ENCODE peak calls at places on chromosomes 3 and 15, in ten cellular contexts. K is esophagus muscularis mucosa; M is mesendoderm; S is CD8-positive, alpha-beta memory T cell; X is endodermal cell; P is aorta; H is GM23338; G is thoracic aorta; Q is right cardiac atrium; A is osteoblast. R is an unnamed sample. For H3K4me1, the result is how much of the 10 kb centered on the place peaks cover.

GRCh38 chr15:40267670-40268069 is 15.2 kb downstream of the ANKRD63 start:
- DNase-seq in K (no peak), M (no peak), S (no peak), X (no peak), P (no peak), H (no peak), G (no peak), Q (peak), A (no peak), R (no peak)

GRCh38 chr3:140117111-140117526 is 182.1 kb downstream of the CLSTN2 start:
- DNase-seq in K (no peak), M (peak), S (no peak), X (no peak), P (no peak), H (peak), G (no peak), Q (no peak), A (no peak), R (no peak)

GRCh38 chr3:195150194-195151118 is 120.5 kb downstream of the XXYLT1 start:
- DNase-seq in K (no peak), M (peak), S (no peak), X (peak), P (peak), H (peak), G (peak), Q (peak), A (peak), R (peak)

GRCh38 chr3:146692254-146692653 is 87.1 kb upstream of the PLSCR5 start:
- DNase-seq in K (no peak), M (no peak), S (no peak), X (no peak), P (no peak), H (no peak), G (no peak), Q (no peak), A (no peak), R (no peak)

GRCh38 chr15:96789999-96790398 is 459.5 kb downstream of the NR2F2 start:
- DNase-seq in K (peak), M (no peak), S (no peak), X (no peak), P (no peak), H (no peak), G (no peak), Q (no peak), A (no peak), R (no peak)

GRCh38 chr15:53193149-53193548 is 403.0 kb upstream of the ONECUT1 start:
- DNase-seq in K (no peak), M (peak), S (no peak), X (no peak), P (no peak), H (peak), G (no peak), Q (no peak), A (no peak), R (peak)

GRCh38 chr15:40084657-40085056 is 24.0 kb downstream of the BMF start:
- DNase-seq in K (no peak), M (no peak), S (no peak), X (no peak), P (no peak), H (no peak), G (no peak), Q (no peak), A (no peak), R (no peak)

GRCh38 chr15:65068436-65068835 is 645 bp upstream of the RASL12 start:
- DNase-seq in K (no peak), M (no peak), S (no peak), X (no peak), P (no peak), H (no peak), G (no peak), Q (no peak), A (peak), R (no peak)

GRCh38 chr3:127490271-127491023 is 100.1 kb downstream of the TPRA1 start:
- DNase-seq in K (peak), M (no peak), S (no peak), X (peak), P (no peak), H (no peak), G (no peak), Q (no peak), A (no peak), R (no peak)

GRCh38 chr3:123186695-123187094 is 15.0 kb upstream of the SEC22A start:
- DNase-seq in K (no peak), M (no peak), S (no peak), X (no peak), P (no peak), H (no peak), G (no peak), Q (no peak), A (no peak), R (no peak)

GRCh38 chr3:190533511-190534282 is 19.8 kb downstream of the IL1RAP start:
- DNase-seq in K (no peak), M (no peak), S (no peak), X (no peak), P (peak), H (peak), G (peak), Q (peak), A (peak), R (no peak)

GRCh38 chr3:135240426-135240825 is 445.4 kb downstream of the EPHB1 start:
- DNase-seq in K (no peak), M (peak), S (no peak), X (peak), P (no peak), H (peak), G (no peak), Q (no peak), A (peak), R (no peak)

GRCh38 chr3:47772047-47772446 is 9.6 kb downstream of the SMARCC1 start:
- DNase-seq in K (no peak), M (no peak), S (no peak), X (no peak), P (no peak), H (no peak), G (no peak), Q (no peak), A (peak), R (no peak)

GRCh38 chr3:125148016-125148812 is 64.3 kb downstream of the SLC12A8 start:
- DNase-seq in K (no peak), M (no peak), S (no peak), X (peak), P (no peak), H (no peak), G (no peak), Q (no peak), A (no peak), R (no peak)

GRCh38 chr3:126180477-126181397 is at the start of gene ALDH1L1:
- DNase-seq in K (peak), M (peak), S (no peak), X (peak), P (peak), H (peak), G (peak), Q (peak), A (no peak), R (no peak)

GRCh38 chr3:72481542-72481941 is 366.7 kb downstream of the SHQ1 start:
- DNase-seq in K (no peak), M (no peak), S (no peak), X (no peak), P (no peak), H (no peak), G (no peak), Q (no peak), A (no peak), R (no peak)

GRCh38 chr3:32469151-32469874 is 33.3 kb downstream of the CMTM6 start:
- DNase-seq in K (no peak), M (no peak), S (no peak), X (no peak), P (no peak), H (no peak), G (no peak), Q (no peak), A (peak), R (no peak)

GRCh38 chr15:90557651-90558084 is 27.9 kb downstream of the CRTC3 start:
- DNase-seq in K (no peak), M (no peak), S (no peak), X (no peak), P (peak), H (no peak), G (peak), Q (peak), A (peak), R (peak)

GRCh38 chr15:62841269-62841628 is 201.3 kb upstream of the TPM1 start:
- DNase-seq in K (no peak), M (no peak), S (no peak), X (peak), P (no peak), H (no peak), G (no peak), Q (no peak), A (peak), R (no peak)

GRCh38 chr3:172550347-172550943 is 27.2 kb upstream of the TNFSF10 start:
- DNase-seq in K (no peak), M (no peak), S (no peak), X (no peak), P (no peak), H (no peak), G (no peak), Q (no peak), A (peak), R (no peak)

DNA sequence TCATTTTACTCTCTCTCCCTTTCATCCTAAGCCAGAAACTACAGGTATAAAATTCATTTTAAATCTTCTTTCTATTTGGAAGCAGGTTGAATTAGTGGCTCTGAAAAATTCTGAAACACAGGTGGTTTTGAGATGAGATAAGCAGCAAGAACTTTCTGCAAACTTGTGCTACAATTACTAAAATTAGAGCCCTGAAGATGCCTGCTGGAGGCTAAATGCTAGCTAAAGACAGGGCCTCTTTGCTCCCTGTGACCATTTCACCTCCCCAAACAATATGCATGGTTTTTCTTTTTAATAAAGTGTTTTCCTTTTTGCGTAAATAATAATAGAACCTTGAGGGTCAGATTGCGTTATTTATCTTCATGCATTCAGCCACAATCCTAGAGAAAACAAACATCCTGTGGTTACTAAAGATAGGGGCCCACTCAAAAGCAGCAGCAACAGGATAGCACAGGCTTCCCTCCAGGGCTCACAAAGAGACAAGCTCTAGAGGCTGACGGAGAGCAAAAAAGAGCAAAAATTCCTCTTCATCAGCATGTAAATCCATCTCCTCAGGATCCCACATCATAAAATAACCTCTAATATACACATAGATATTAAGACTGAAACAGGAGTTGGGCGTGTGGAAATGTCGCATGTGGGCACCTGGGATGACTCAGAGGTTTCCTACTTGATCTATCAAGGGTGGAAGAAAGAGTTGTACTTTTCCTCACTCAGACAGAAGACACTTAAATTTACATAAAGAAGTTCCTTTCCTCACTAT is 26.5 kb upstream of the CP start:
- DNase-seq in K (no peak), M (peak), S (no peak), X (no peak), P (no peak), H (peak), G (no peak), Q (no peak), A (no peak), R (no peak)
- H3K4me1 ChIP-seq in K (under half), M (under half), S (under half), X (under half), P (under half), H (half or more), G (under half), Q (under half), A (under half), R (under half)

GRCh38 chr3:63975705-63976104 is 47.6 kb downstream of the PSMD6 start:
- DNase-seq in K (no peak), M (no peak), S (no peak), X (no peak), P (no peak), H (no peak), G (no peak), Q (peak), A (peak), R (no peak)
- H3K4me1 ChIP-seq in K (half or more), M (under half), S (half or more), X (under half), P (under half), H (under half), G (under half), Q (under half), A (under half), R (under half)

DNA sequence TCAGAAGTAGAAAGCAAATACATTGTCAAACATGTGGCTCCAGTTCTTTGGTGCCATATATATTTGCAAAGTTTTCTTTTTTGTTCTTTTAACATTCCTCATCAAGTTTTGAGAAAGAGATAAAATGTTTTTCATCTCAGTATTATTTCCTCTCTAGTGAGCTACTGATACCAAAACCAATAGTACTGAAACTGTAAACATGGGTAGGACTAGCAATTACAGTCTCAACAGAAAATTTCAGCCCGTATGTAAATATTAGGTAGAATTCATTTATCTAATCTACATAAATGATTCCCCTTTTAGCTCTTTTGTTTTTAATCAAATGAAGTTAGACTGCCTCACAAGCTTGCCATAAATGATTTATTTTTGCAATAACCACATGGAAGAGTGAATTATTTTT is 21.4 kb downstream of the SECISBP2L start:
- DNase-seq in K (no peak), M (no peak), S (no peak), X (no peak), P (no peak), H (no peak), G (no peak), Q (no peak), A (no peak), R (no peak)
- H3K4me1 ChIP-seq in K (under half), M (under half), S (under half), X (under half), P (under half), H (under half), G (under half), Q (under half), A (under half), R (under half)

DNA sequence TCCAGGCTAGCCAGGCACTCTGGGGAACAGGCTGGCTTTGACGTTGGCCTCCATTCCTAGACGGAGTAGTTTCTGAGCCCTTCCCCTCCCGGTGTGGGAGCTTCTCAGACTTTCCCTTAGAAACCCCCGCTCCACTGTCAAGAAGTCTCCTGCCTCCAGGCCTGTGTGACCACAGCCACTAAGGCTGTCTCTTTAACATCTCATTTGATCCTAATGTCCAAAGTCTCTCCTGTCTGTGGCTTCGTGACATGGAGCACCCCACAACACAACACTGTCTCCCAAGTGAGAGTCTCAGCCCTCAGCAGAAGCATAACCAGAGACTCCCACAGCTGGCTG is 6.0 kb downstream of the CSRNP1 start:
- DNase-seq in K (no peak), M (no peak), S (no peak), X (no peak), P (no peak), H (no peak), G (no peak), Q (no peak), A (no peak), R (no peak)
- H3K4me1 ChIP-seq in K (half or more), M (under half), S (half or more), X (under half), P (under half), H (half or more), G (half or more), Q (under half), A (half or more), R (under half)

GRCh38 chr3:30343861-30344260 is 262.5 kb upstream of the TGFBR2 start:
- DNase-seq in K (no peak), M (no peak), S (no peak), X (no peak), P (no peak), H (no peak), G (no peak), Q (no peak), A (no peak), R (no peak)

GRCh38 chr3:30344288-30344687 is 262.1 kb upstream of the TGFBR2 start:
- DNase-seq in K (no peak), M (no peak), S (no peak), X (no peak), P (no peak), H (no peak), G (no peak), Q (no peak), A (no peak), R (no peak)

GRCh38 chr3:30347679-30348216 is 258.7 kb upstream of the TGFBR2 start:
- DNase-seq in K (no peak), M (no peak), S (no peak), X (no peak), P (no peak), H (no peak), G (no peak), Q (no peak), A (peak), R (peak)

GRCh38 chr3:30349507-30349906 is 256.9 kb upstream of the TGFBR2 start:
- DNase-seq in K (no peak), M (peak), S (no peak), X (no peak), P (no peak), H (peak), G (no peak), Q (peak), A (no peak), R (no peak)

GRCh38 chr3:30346927-30347320 is 259.5 kb upstream of the TGFBR2 start:
- DNase-seq in K (no peak), M (no peak), S (no peak), X (no peak), P (no peak), H (no peak), G (no peak), Q (no peak), A (no peak), R (no peak)
- H3K4me1 ChIP-seq in K (under half), M (under half), S (under half), X (under half), P (under half), H (under half), G (under half), Q (under half), A (under half), R (under half)

DNA sequence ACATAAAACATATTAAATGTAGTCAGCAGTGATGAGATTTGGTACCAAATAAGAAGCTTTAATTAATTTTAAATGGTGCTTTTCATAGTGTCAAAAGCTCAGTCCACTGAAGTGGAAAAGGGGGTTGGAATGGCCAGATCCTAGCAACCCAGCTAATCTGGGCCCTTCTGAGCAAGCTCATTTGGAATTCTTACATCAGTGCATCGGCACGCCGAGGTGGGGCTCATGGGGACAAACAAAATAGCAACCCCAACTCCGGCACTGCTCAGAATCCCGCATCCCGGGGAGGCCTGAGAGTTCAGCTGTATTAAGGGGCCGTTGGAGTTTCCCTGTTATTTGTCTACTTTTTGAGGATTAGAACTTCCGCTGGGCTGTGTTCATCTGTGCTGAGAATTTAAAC is 526.4 kb downstream of the SOX2 start:
- DNase-seq in K (no peak), M (peak), S (no peak), X (peak), P (no peak), H (peak), G (no peak), Q (peak), A (no peak), R (no peak)
- H3K4me1 ChIP-seq in K (under half), M (under half), S (under half), X (under half), P (under half), H (under half), G (under half), Q (under half), A (under half), R (under half)

GRCh38 chr15:80550219-80550909 is 144.7 kb upstream of the ABHD17C start:
- DNase-seq in K (peak), M (no peak), S (no peak), X (no peak), P (no peak), H (no peak), G (no peak), Q (no peak), A (peak), R (no peak)

GRCh38 chr15:80547264-80547663 is 143.1 kb downstream of the ARNT2 start:
- DNase-seq in K (no peak), M (no peak), S (no peak), X (no peak), P (no peak), H (no peak), G (no peak), Q (no peak), A (no peak), R (no peak)

GRCh38 chr15:80549712-80550111 is 145.4 kb upstream of the ABHD17C start:
- DNase-seq in K (peak), M (no peak), S (no peak), X (no peak), P (no peak), H (no peak), G (no peak), Q (no peak), A (no peak), R (no peak)

GRCh38 chr15:80550910-80551265 is 144.2 kb upstream of the ABHD17C start:
- DNase-seq in K (no peak), M (no peak), S (no peak), X (no peak), P (no peak), H (no peak), G (no peak), Q (no peak), A (no peak), R (no peak)

DNA sequence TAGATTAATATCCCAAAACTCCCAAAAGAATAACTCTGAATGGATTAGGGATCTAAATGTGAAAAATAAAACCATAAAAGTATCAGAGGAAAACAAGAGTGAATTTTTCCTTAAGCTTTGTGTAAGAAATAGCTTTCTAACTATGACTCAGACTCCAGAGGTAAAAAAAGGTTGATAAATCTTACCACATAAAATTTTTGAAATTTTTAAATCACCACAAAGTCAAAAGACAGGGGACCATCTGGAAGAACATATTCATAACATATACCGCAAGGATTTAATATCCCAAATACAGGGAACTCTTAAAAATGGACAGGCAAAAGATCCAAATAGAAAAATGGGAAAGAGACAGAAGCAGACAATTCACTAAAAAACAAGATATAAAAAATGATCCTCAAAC is 145.0 kb downstream of the ARNT2 start:
- DNase-seq in K (no peak), M (no peak), S (no peak), X (no peak), P (no peak), H (no peak), G (no peak), Q (no peak), A (no peak), R (no peak)
- H3K4me1 ChIP-seq in K (under half), M (under half), S (under half), X (under half), P (under half), H (under half), G (under half), Q (under half), A (under half), R (under half)

R was measured in small intestine.